ENCODE peak calls at places on chromosome 14, in nine cellular contexts. P is GM06990; I is effector memory CD4-positive, alpha-beta T cell; E is gastrocnemius medialis; O is left lung; X is dorsolateral prefrontal cortex; V is cardiac muscle cell; T is RWPE2; D is aorta. Y is an unnamed sample.

GRCh38 chr14:23951590-23952143 is 1.9 kb upstream of the DHRS4 start:
- DNase-seq in D (no peak), P (no peak), O (no peak), X (no peak), E (peak), T (no peak), V (no peak), I (no peak), Y (no peak)

GRCh38 chr14:92352158-92352985 is 29.4 kb downstream of the SLC24A4 start:
- DNase-seq in E (no peak), T (no peak), P (no peak), V (peak), X (no peak), I (no peak), D (no peak), O (no peak), Y (peak)

GRCh38 chr14:75559451-75560187 is 18.8 kb upstream of the FLVCR2 start:
- DNase-seq in O (peak), P (no peak), E (peak), T (peak), I (no peak), D (no peak), X (no peak), V (peak), Y (peak)

GRCh38 chr14:92105845-92106094 is 612 bp downstream of the ATXN3 start:
- DNase-seq in V (no peak), T (no peak), I (no peak), D (peak), E (no peak), P (no peak), X (no peak), O (peak), Y (no peak)

GRCh38 chr14:84622357-84622756 is 907.6 kb upstream of the FLRT2 start:
- DNase-seq in X (no peak), E (no peak), P (no peak), I (no peak), D (no peak), V (peak), O (no peak), T (no peak), Y (no peak)

GRCh38 chr14:63896278-63896720 is 43.5 kb downstream of the SYNE2 start:
- DNase-seq in V (peak), I (no peak), P (no peak), T (peak), E (peak), D (no peak), X (no peak), O (peak), Y (peak)

GRCh38 chr14:93056840-93057585 is 58.7 kb downstream of the ITPK1 start:
- DNase-seq in O (no peak), X (no peak), T (peak), D (no peak), E (no peak), I (no peak), V (no peak), P (no peak), Y (no peak)

GRCh38 chr14:99320105-99320572 is 48.1 kb upstream of the BCL11B start:
- DNase-seq in O (no peak), V (peak), I (peak), X (no peak), E (no peak), P (peak), D (peak), T (no peak), Y (peak)

GRCh38 chr14:95432152-95433093 is 84.0 kb downstream of the SYNE3 start:
- DNase-seq in X (peak), T (no peak), I (no peak), P (no peak), D (peak), O (no peak), E (no peak), V (peak), Y (peak)

GRCh38 chr14:39768579-39768978 is 336.3 kb upstream of the FBXO33 start:
- DNase-seq in I (no peak), T (no peak), P (peak), D (no peak), V (no peak), E (no peak), O (no peak), X (no peak), Y (no peak)

GRCh38 chr14:44163946-44164345 is 343.1 kb downstream of the FSCB start:
- DNase-seq in T (no peak), O (no peak), X (no peak), D (no peak), V (peak), I (no peak), P (no peak), E (no peak), Y (no peak)

GRCh38 chr14:100449225-100449987 is 126.3 kb downstream of the SLC25A47 start:
- DNase-seq in P (no peak), E (no peak), V (no peak), D (no peak), T (peak), O (no peak), X (no peak), I (no peak), Y (no peak)

GRCh38 chr14:80977103-80977728 is 21.8 kb downstream of the TSHR start:
- DNase-seq in V (no peak), D (no peak), I (no peak), T (no peak), O (no peak), E (no peak), P (no peak), X (no peak), Y (no peak)

GRCh38 chr14:61577506-61577931 is 117.8 kb upstream of the HIF1A start:
- DNase-seq in V (no peak), E (no peak), O (no peak), D (no peak), X (no peak), I (no peak), T (no peak), P (no peak), Y (no peak)

GRCh38 chr14:30958555-30959407 is 66.7 kb upstream of the AP4S1 start:
- DNase-seq in O (no peak), V (no peak), P (no peak), T (no peak), D (no peak), I (no peak), X (no peak), E (no peak), Y (no peak)

GRCh38 chr14:65230287-65230728 is 128.0 kb upstream of the MAX start:
- DNase-seq in O (peak), X (peak), P (no peak), V (peak), I (no peak), D (no peak), T (no peak), E (no peak), Y (peak)

GRCh38 chr14:89425931-89426330 is 8.9 kb upstream of the FOXN3 start:
- DNase-seq in D (no peak), E (peak), V (peak), P (peak), X (no peak), I (no peak), T (peak), O (no peak), Y (peak)

GRCh38 chr14:100537701-100538565 is 49.3 kb downstream of the BEGAIN start:
- DNase-seq in T (peak), E (peak), O (peak), X (peak), P (no peak), D (peak), V (no peak), I (no peak), Y (no peak)

GRCh38 chr14:36827861-36828260 is 166.2 kb downstream of the PAX9 start:
- DNase-seq in E (no peak), P (no peak), X (no peak), I (no peak), V (no peak), O (no peak), T (no peak), D (no peak), Y (no peak)

GRCh38 chr14:95410838-95411237 is 91.1 kb upstream of the CLMN start:
- DNase-seq in X (no peak), P (no peak), I (no peak), V (no peak), E (no peak), O (no peak), T (no peak), D (no peak), Y (no peak)

GRCh38 chr14:66069830-66070541 is 416.2 kb upstream of the CCDC196 start:
- DNase-seq in D (no peak), T (no peak), E (no peak), P (no peak), O (no peak), X (no peak), V (no peak), I (no peak), Y (no peak)

GRCh38 chr14:103275000-103275399 is 59.0 kb upstream of the EIF5 start:
- DNase-seq in X (no peak), E (no peak), D (no peak), V (no peak), O (no peak), T (no peak), I (no peak), P (no peak), Y (no peak)

GRCh38 chr14:103271189-103271588 is 62.8 kb upstream of the EIF5 start:
- DNase-seq in E (no peak), I (no peak), P (no peak), T (no peak), D (no peak), O (no peak), X (no peak), V (no peak), Y (no peak)

GRCh38 chr14:103273847-103274615 is 60.0 kb upstream of the EIF5 start:
- DNase-seq in V (no peak), X (no peak), I (no peak), T (no peak), P (no peak), E (no peak), O (no peak), D (peak), Y (no peak)

DNA sequence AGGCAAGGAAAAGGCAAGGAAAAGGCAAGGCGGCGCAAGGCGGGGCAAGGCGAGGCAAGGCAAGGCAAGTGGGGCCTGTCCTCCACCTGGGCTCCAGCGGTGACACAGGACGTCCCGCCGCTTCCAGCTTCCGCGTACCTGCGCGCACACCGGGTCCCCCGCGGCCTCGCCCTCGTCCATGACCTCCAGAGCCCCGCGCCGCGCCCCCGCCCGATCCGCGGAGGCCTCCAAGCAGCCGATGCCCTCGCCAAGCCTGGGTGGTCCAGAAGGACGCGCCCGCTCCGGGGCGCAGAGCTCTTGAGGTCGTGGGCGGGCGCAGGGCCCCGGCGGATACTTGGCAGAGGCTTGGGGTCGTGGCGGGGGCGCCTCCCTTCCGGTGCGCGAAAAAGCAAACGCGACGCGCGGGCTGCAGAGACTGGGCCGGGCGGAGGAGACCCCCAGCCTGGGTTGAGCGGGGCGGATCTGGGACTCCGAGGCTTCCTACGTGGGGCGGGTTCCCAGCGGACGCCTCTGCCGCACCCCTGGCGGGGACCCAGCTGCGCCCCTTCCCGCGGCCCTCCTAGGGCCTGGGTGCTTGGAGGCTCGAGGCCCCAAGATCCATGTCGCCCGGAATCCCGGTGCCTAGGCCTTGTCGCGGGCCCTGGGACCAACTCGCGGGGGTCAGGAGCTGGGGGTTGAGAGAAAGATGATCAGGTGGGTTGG is 60.7 kb upstream of the EIF5 start:
- DNase-seq in O (no peak), D (peak), V (no peak), E (no peak), P (no peak), T (no peak), I (no peak), X (no peak), Y (no peak)
- H3K4me3 ChIP-seq in O (peak), D (no peak), V (no peak), E (peak), P (no peak), T (no peak), I (no peak), X (peak), Y (no peak)

GRCh38 chr14:50823763-50824636 is 7.0 kb downstream of the NIN start:
- DNase-seq in D (no peak), O (no peak), P (peak), T (no peak), E (no peak), X (no peak), I (no peak), V (no peak), Y (no peak)
- H3K4me3 ChIP-seq in D (no peak), O (no peak), P (peak), T (no peak), E (no peak), X (no peak), I (no peak), V (no peak), Y (no peak)

GRCh38 chr14:71602524-71602923 is 329.7 kb upstream of the RGS6 start:
- DNase-seq in E (no peak), I (no peak), O (no peak), D (no peak), X (no peak), P (no peak), T (no peak), V (no peak), Y (no peak)
- H3K4me3 ChIP-seq in E (no peak), I (no peak), O (no peak), D (no peak), X (no peak), P (no peak), T (no peak), V (no peak), Y (no peak)

DNA sequence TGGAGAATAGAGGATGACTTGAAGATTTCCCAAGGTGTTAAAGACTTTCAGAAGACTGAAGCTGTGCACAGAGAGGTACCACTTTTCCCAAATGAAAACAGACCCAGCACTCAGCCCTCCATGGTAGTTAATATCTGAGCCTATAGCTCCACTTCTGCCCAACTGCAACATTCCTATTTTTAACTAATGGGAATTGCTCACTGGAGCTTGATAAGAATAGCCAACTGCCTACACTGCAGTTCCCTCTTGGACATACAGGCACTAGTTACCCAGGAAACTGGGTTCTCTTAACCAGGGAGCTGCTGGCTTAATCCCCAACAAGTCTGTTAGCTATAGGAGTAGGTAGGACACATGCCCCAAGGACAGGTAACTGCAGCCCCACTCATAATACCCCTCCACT is 76.9 kb upstream of the ACTN1 start:
- DNase-seq in T (no peak), E (no peak), O (no peak), D (no peak), X (no peak), V (no peak), P (no peak), I (no peak), Y (no peak)
- H3K4me3 ChIP-seq in T (no peak), E (no peak), O (no peak), D (no peak), X (no peak), V (no peak), P (no peak), I (no peak), Y (no peak)

GRCh38 chr14:76926521-76927251 is 100.5 kb downstream of the LRRC74A start:
- DNase-seq in O (no peak), I (peak), V (peak), X (peak), T (no peak), P (no peak), E (peak), D (no peak), Y (peak)
- H3K4me3 ChIP-seq in O (no peak), I (peak), V (no peak), X (no peak), T (no peak), P (no peak), E (no peak), D (no peak), Y (no peak)

GRCh38 chr14:69615471-69616407 is 4.3 kb downstream of the SUSD6 start:
- DNase-seq in D (no peak), X (no peak), T (no peak), I (peak), P (peak), O (peak), E (peak), V (peak), Y (peak)
- H3K4me3 ChIP-seq in D (no peak), X (peak), T (no peak), I (peak), P (peak), O (no peak), E (peak), V (no peak), Y (peak)

GRCh38 chr14:59018460-59018859 is 170.0 kb upstream of the DAAM1 start:
- DNase-seq in T (no peak), E (no peak), O (no peak), P (no peak), I (no peak), D (no peak), X (no peak), V (no peak), Y (no peak)

GRCh38 chr14:59017285-59017965 is 171.0 kb upstream of the DAAM1 start:
- DNase-seq in P (no peak), V (no peak), O (no peak), T (no peak), D (no peak), X (no peak), I (no peak), E (no peak), Y (peak)

GRCh38 chr14:59022144-59022543 is 166.3 kb upstream of the DAAM1 start:
- DNase-seq in V (no peak), P (no peak), T (no peak), I (no peak), E (no peak), D (no peak), O (no peak), X (no peak), Y (no peak)

GRCh38 chr14:59020382-59020781 is 168.1 kb upstream of the DAAM1 start:
- DNase-seq in O (no peak), E (no peak), D (no peak), V (peak), X (no peak), P (no peak), T (no peak), I (no peak), Y (peak)

DNA sequence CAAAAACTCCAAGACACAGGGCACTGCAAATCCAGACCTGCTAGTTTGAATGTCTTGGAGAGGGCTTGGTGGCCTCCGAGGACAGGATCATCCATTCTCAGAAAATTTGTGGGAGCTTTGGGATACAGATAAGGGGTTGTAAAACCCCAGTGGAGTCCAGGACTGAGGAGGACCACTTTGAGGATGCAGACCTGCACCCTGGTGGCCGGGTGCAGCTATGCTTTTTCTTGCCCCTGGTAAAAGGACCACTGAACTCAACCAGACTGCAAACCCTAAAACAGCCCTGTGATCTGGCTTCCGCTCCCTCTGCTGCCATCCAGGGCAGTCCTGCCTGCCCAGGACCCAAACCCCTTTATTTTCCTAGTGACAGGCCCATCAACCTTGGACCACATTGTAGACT is 169.5 kb upstream of the DAAM1 start:
- DNase-seq in O (no peak), E (no peak), D (no peak), T (no peak), I (no peak), X (no peak), P (no peak), V (peak), Y (no peak)
- H3K4me3 ChIP-seq in O (no peak), E (no peak), D (no peak), T (no peak), I (no peak), X (no peak), P (no peak), V (no peak), Y (no peak)

DNA sequence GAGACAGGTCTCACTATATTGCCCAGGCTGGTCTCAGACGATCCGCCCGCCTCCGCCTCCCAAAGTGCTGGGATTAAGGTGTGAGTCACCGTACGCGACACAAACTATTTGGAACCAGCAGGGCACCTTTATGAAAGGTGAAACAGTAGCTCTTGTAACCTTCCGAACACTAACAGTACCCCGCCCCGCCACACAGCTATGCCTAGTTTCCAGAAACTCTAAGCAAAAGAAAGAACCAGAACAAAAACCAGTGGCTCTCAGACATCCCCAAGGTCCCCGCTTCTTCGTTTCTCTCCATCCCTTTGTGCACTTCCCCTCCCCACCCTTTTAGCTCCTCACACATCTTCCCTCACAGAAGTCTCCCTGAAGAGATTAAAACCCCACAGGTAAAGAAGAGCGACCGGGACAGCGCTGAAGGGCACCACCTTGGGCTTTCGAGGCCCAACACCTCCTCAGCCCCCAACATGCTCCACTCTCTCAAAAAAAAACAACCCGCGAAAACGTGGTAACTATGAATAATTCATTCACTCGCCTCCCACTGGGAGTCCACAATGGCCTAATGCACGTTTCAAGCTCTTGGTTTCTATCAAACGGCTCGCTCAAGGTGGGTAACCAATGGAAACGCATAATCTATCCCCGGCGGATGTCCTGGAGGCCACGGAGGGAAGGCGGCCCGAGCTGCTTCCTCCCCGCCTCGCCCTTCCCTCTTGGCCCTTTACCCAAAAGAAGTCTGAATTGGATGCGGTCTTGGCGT is 899 bp downstream of the BAG5 start:
- DNase-seq in P (no peak), T (no peak), I (peak), O (peak), V (peak), E (peak), X (no peak), D (no peak), Y (peak)
- H3K4me3 ChIP-seq in P (peak), T (peak), I (peak), O (peak), V (peak), E (peak), X (peak), D (peak), Y (peak)

Y was measured in fibroblast of the aortic adventitia.